ENCODE peak calls at places on chromosomes 7 and 10, in five cellular contexts. One of them, this sample, is unnamed.

GRCh38 chr7:76513817-76514799 is 3.8 kb downstream of the UPK3B start:
- DNase-seq in NCI-H774: no peak
- DNase-seq in AG08395: no peak
- DNase-seq in SHP77 treated with DMSO at 0.1 percent for 48 hours: no peak
- DNase-seq in stimulated activated CD8-positive, alpha-beta memory T cell treated with anti-CD3 and anti-CD28 coated beads, Interleukin-4, amount 100 ng/mL, for 1 hour: no peak
- DNase-seq in this sample: no peak

GRCh38 chr10:101611506-101611905 is 23.4 kb downstream of the DPCD start:
- DNase-seq in NCI-H774: no peak
- DNase-seq in AG08395: peak
- DNase-seq in SHP77 treated with DMSO at 0.1 percent for 48 hours: no peak
- DNase-seq in stimulated activated CD8-positive, alpha-beta memory T cell treated with anti-CD3 and anti-CD28 coated beads, Interleukin-4, amount 100 ng/mL, for 1 hour: no peak
- DNase-seq in this sample: no peak

GRCh38 chr10:132868995-132869394 is 73.4 kb downstream of the CFAP46 start:
- DNase-seq in NCI-H774: no peak
- DNase-seq in AG08395: no peak
- DNase-seq in SHP77 treated with DMSO at 0.1 percent for 48 hours: no peak
- DNase-seq in stimulated activated CD8-positive, alpha-beta memory T cell treated with anti-CD3 and anti-CD28 coated beads, Interleukin-4, amount 100 ng/mL, for 1 hour: no peak
- DNase-seq in this sample: no peak

GRCh38 chr10:71975087-71975890 is 11.1 kb downstream of the CHST3 start:
- DNase-seq in NCI-H774: no peak
- DNase-seq in AG08395: no peak
- DNase-seq in SHP77 treated with DMSO at 0.1 percent for 48 hours: no peak
- DNase-seq in stimulated activated CD8-positive, alpha-beta memory T cell treated with anti-CD3 and anti-CD28 coated beads, Interleukin-4, amount 100 ng/mL, for 1 hour: no peak
- DNase-seq in this sample: no peak

GRCh38 chr10:58107506-58107905 is 160.2 kb downstream of the IPMK start:
- DNase-seq in NCI-H774: no peak
- DNase-seq in AG08395: peak
- DNase-seq in SHP77 treated with DMSO at 0.1 percent for 48 hours: no peak
- DNase-seq in stimulated activated CD8-positive, alpha-beta memory T cell treated with anti-CD3 and anti-CD28 coated beads, Interleukin-4, amount 100 ng/mL, for 1 hour: no peak
- DNase-seq in this sample: no peak

GRCh38 chr10:26805567-26806245 is 55.1 kb downstream of the ABI1 start:
- DNase-seq in NCI-H774: no peak
- DNase-seq in AG08395: peak
- DNase-seq in SHP77 treated with DMSO at 0.1 percent for 48 hours: no peak
- DNase-seq in stimulated activated CD8-positive, alpha-beta memory T cell treated with anti-CD3 and anti-CD28 coated beads, Interleukin-4, amount 100 ng/mL, for 1 hour: no peak
- DNase-seq in this sample: no peak

GRCh38 chr10:15168296-15168780 is at the start of gene NMT2:
- DNase-seq in NCI-H774: peak
- DNase-seq in AG08395: no peak
- DNase-seq in SHP77 treated with DMSO at 0.1 percent for 48 hours: no peak
- DNase-seq in stimulated activated CD8-positive, alpha-beta memory T cell treated with anti-CD3 and anti-CD28 coated beads, Interleukin-4, amount 100 ng/mL, for 1 hour: no peak
- DNase-seq in this sample: peak

GRCh38 chr7:47764746-47765145 is 182.8 kb upstream of the TNS3 start:
- DNase-seq in NCI-H774: no peak
- DNase-seq in AG08395: no peak
- DNase-seq in SHP77 treated with DMSO at 0.1 percent for 48 hours: no peak
- DNase-seq in stimulated activated CD8-positive, alpha-beta memory T cell treated with anti-CD3 and anti-CD28 coated beads, Interleukin-4, amount 100 ng/mL, for 1 hour: no peak
- DNase-seq in this sample: no peak

GRCh38 chr7:150778738-150779301 is 21.3 kb downstream of the TMEM176B start:
- DNase-seq in NCI-H774: peak
- DNase-seq in AG08395: peak
- DNase-seq in SHP77 treated with DMSO at 0.1 percent for 48 hours: peak
- DNase-seq in stimulated activated CD8-positive, alpha-beta memory T cell treated with anti-CD3 and anti-CD28 coated beads, Interleukin-4, amount 100 ng/mL, for 1 hour: peak
- DNase-seq in this sample: peak

GRCh38 chr10:34681933-34682332 is 133.2 kb downstream of the PARD3 start:
- DNase-seq in NCI-H774: no peak
- DNase-seq in AG08395: no peak
- DNase-seq in SHP77 treated with DMSO at 0.1 percent for 48 hours: no peak
- DNase-seq in stimulated activated CD8-positive, alpha-beta memory T cell treated with anti-CD3 and anti-CD28 coated beads, Interleukin-4, amount 100 ng/mL, for 1 hour: no peak
- DNase-seq in this sample: no peak

GRCh38 chr10:43350139-43350538 is 21.3 kb upstream of the FXYD4 start:
- DNase-seq in NCI-H774: no peak
- DNase-seq in AG08395: no peak
- DNase-seq in SHP77 treated with DMSO at 0.1 percent for 48 hours: no peak
- DNase-seq in stimulated activated CD8-positive, alpha-beta memory T cell treated with anti-CD3 and anti-CD28 coated beads, Interleukin-4, amount 100 ng/mL, for 1 hour: no peak
- DNase-seq in this sample: no peak

GRCh38 chr7:47381132-47381495 is 200.8 kb downstream of the TNS3 start:
- DNase-seq in NCI-H774: no peak
- DNase-seq in AG08395: no peak
- DNase-seq in SHP77 treated with DMSO at 0.1 percent for 48 hours: no peak
- DNase-seq in stimulated activated CD8-positive, alpha-beta memory T cell treated with anti-CD3 and anti-CD28 coated beads, Interleukin-4, amount 100 ng/mL, for 1 hour: no peak
- DNase-seq in this sample: no peak

GRCh38 chr7:140230862-140231778 is 54.3 kb upstream of the KDM7A start:
- DNase-seq in NCI-H774: peak
- DNase-seq in AG08395: peak
- DNase-seq in SHP77 treated with DMSO at 0.1 percent for 48 hours: peak
- DNase-seq in stimulated activated CD8-positive, alpha-beta memory T cell treated with anti-CD3 and anti-CD28 coated beads, Interleukin-4, amount 100 ng/mL, for 1 hour: peak
- DNase-seq in this sample: peak

GRCh38 chr10:98667081-98667480 is 220.3 kb upstream of the HPS1 start:
- DNase-seq in NCI-H774: no peak
- DNase-seq in AG08395: no peak
- DNase-seq in SHP77 treated with DMSO at 0.1 percent for 48 hours: no peak
- DNase-seq in stimulated activated CD8-positive, alpha-beta memory T cell treated with anti-CD3 and anti-CD28 coated beads, Interleukin-4, amount 100 ng/mL, for 1 hour: no peak
- DNase-seq in this sample: no peak

GRCh38 chr7:50553973-50554372 is 11.2 kb downstream of the DDC start:
- DNase-seq in NCI-H774: no peak
- DNase-seq in AG08395: no peak
- DNase-seq in SHP77 treated with DMSO at 0.1 percent for 48 hours: no peak
- DNase-seq in stimulated activated CD8-positive, alpha-beta memory T cell treated with anti-CD3 and anti-CD28 coated beads, Interleukin-4, amount 100 ng/mL, for 1 hour: no peak
- DNase-seq in this sample: no peak

GRCh38 chr7:97090761-97091353 is 26.6 kb upstream of the SDHAF3 start:
- DNase-seq in NCI-H774: no peak
- DNase-seq in AG08395: no peak
- DNase-seq in SHP77 treated with DMSO at 0.1 percent for 48 hours: no peak
- DNase-seq in stimulated activated CD8-positive, alpha-beta memory T cell treated with anti-CD3 and anti-CD28 coated beads, Interleukin-4, amount 100 ng/mL, for 1 hour: no peak
- DNase-seq in this sample: no peak

GRCh38 chr7:74233655-74234280 is 20.4 kb downstream of the RFC2 start:
- DNase-seq in NCI-H774: no peak
- DNase-seq in AG08395: peak
- DNase-seq in SHP77 treated with DMSO at 0.1 percent for 48 hours: no peak
- DNase-seq in stimulated activated CD8-positive, alpha-beta memory T cell treated with anti-CD3 and anti-CD28 coated beads, Interleukin-4, amount 100 ng/mL, for 1 hour: no peak
- DNase-seq in this sample: no peak

GRCh38 chr7:39125849-39126248 is 148.1 kb downstream of the POU6F2 start:
- DNase-seq in NCI-H774: no peak
- DNase-seq in AG08395: no peak
- DNase-seq in SHP77 treated with DMSO at 0.1 percent for 48 hours: no peak
- DNase-seq in stimulated activated CD8-positive, alpha-beta memory T cell treated with anti-CD3 and anti-CD28 coated beads, Interleukin-4, amount 100 ng/mL, for 1 hour: no peak
- DNase-seq in this sample: no peak

GRCh38 chr7:123624527-123625183 is 23.0 kb downstream of the ASB15 start:
- DNase-seq in NCI-H774: no peak
- DNase-seq in AG08395: peak
- DNase-seq in SHP77 treated with DMSO at 0.1 percent for 48 hours: no peak
- DNase-seq in stimulated activated CD8-positive, alpha-beta memory T cell treated with anti-CD3 and anti-CD28 coated beads, Interleukin-4, amount 100 ng/mL, for 1 hour: peak
- DNase-seq in this sample: peak

GRCh38 chr10:70191906-70192305 is 21.6 kb upstream of the SAR1A start:
- DNase-seq in NCI-H774: no peak
- DNase-seq in AG08395: peak
- DNase-seq in SHP77 treated with DMSO at 0.1 percent for 48 hours: no peak
- DNase-seq in stimulated activated CD8-positive, alpha-beta memory T cell treated with anti-CD3 and anti-CD28 coated beads, Interleukin-4, amount 100 ng/mL, for 1 hour: no peak
- DNase-seq in this sample: no peak

GRCh38 chr10:103693070-103693811 is 162.1 kb downstream of the SH3PXD2A start:
- DNase-seq in NCI-H774: no peak
- DNase-seq in AG08395: peak
- DNase-seq in SHP77 treated with DMSO at 0.1 percent for 48 hours: no peak
- DNase-seq in stimulated activated CD8-positive, alpha-beta memory T cell treated with anti-CD3 and anti-CD28 coated beads, Interleukin-4, amount 100 ng/mL, for 1 hour: no peak
- DNase-seq in this sample: no peak

GRCh38 chr10:19164461-19164860 is 115.9 kb downstream of the MALRD1 start:
- DNase-seq in NCI-H774: no peak
- DNase-seq in AG08395: no peak
- DNase-seq in SHP77 treated with DMSO at 0.1 percent for 48 hours: no peak
- DNase-seq in stimulated activated CD8-positive, alpha-beta memory T cell treated with anti-CD3 and anti-CD28 coated beads, Interleukin-4, amount 100 ng/mL, for 1 hour: no peak
- DNase-seq in this sample: no peak

GRCh38 chr10:110609592-110609991 is 34.5 kb upstream of the RBM20 start:
- DNase-seq in NCI-H774: no peak
- DNase-seq in AG08395: no peak
- DNase-seq in SHP77 treated with DMSO at 0.1 percent for 48 hours: peak
- DNase-seq in stimulated activated CD8-positive, alpha-beta memory T cell treated with anti-CD3 and anti-CD28 coated beads, Interleukin-4, amount 100 ng/mL, for 1 hour: no peak
- DNase-seq in this sample: peak

GRCh38 chr10:62396864-62397263 is 22.7 kb downstream of the ZNF365 start:
- DNase-seq in NCI-H774: no peak
- DNase-seq in AG08395: no peak
- DNase-seq in SHP77 treated with DMSO at 0.1 percent for 48 hours: no peak
- DNase-seq in stimulated activated CD8-positive, alpha-beta memory T cell treated with anti-CD3 and anti-CD28 coated beads, Interleukin-4, amount 100 ng/mL, for 1 hour: no peak
- DNase-seq in this sample: no peak

GRCh38 chr7:150831851-150832250 is 20.5 kb upstream of the AOC1 start:
- DNase-seq in NCI-H774: no peak
- DNase-seq in AG08395: no peak
- DNase-seq in SHP77 treated with DMSO at 0.1 percent for 48 hours: no peak
- DNase-seq in stimulated activated CD8-positive, alpha-beta memory T cell treated with anti-CD3 and anti-CD28 coated beads, Interleukin-4, amount 100 ng/mL, for 1 hour: no peak
- DNase-seq in this sample: peak

GRCh38 chr10:97676770-97677581 is 10.1 kb downstream of the AVPI1 start:
- DNase-seq in NCI-H774: no peak
- DNase-seq in AG08395: peak
- DNase-seq in SHP77 treated with DMSO at 0.1 percent for 48 hours: peak
- DNase-seq in stimulated activated CD8-positive, alpha-beta memory T cell treated with anti-CD3 and anti-CD28 coated beads, Interleukin-4, amount 100 ng/mL, for 1 hour: peak
- DNase-seq in this sample: peak